ENCODE peak calls at places on chromosomes 16 and 17, in eight cellular contexts. I is PC-9; X is effector memory CD4-positive, alpha-beta T cell; H is cardiac muscle cell; G is SK-N-SH; M is heart right ventricle; Z is colonic mucosa; O is testis. S is an unnamed sample.

GRCh38 chr17:69945698-69946185 is 129.3 kb upstream of the KCNJ16 start:
- DNase-seq in I (no peak), X (no peak), H (no peak), G (no peak), M (peak; percentile 10), Z (no peak), O (no peak), S (no peak)

GRCh38 chr17:44941712-44942331 is 5.8 kb downstream of the KIF18B start:
- DNase-seq in I (no peak), X (no peak), H (no peak), G (peak; percentile 32), M (no peak), Z (no peak), O (no peak), S (no peak)

GRCh38 chr17:39746145-39746461 is 8.4 kb downstream of the GRB7 start:
- DNase-seq in I (no peak), X (no peak), H (no peak), G (no peak), M (no peak), Z (no peak), O (no peak), S (no peak)

GRCh38 chr16:21156767-21157467 is 1.6 kb upstream of the LDAF1 start:
- DNase-seq in I (peak; percentile 47), X (no peak), H (peak; percentile 86), G (peak; percentile 85), M (peak; percentile 40), Z (peak; percentile 68), O (peak; percentile 50), S (peak; percentile 62)

GRCh38 chr16:73126453-73126853 is 78.5 kb upstream of the ZFHX3 start:
- DNase-seq in I (no peak), X (no peak), H (peak; percentile 98), G (no peak), M (peak; percentile 6), Z (no peak), O (no peak), S (no peak)

GRCh38 chr17:45147581-45148182 is 593 bp upstream of the HEXIM1 start:
- DNase-seq in I (peak; percentile 71), X (peak; percentile 61), H (peak; percentile 96), G (no peak), M (peak; percentile 84), Z (peak; percentile 83), O (peak; percentile 88), S (peak; percentile 87)

GRCh38 chr17:39699818-39700147 is at the start of gene ERBB2:
- DNase-seq in I (peak; percentile 66), X (no peak), H (peak; percentile 82), G (no peak), M (peak; percentile 77), Z (peak; percentile 90), O (peak; percentile 67), S (no peak)

GRCh38 chr17:57552114-57552601 is 192.9 kb downstream of the CCDC182 start:
- DNase-seq in I (no peak), X (no peak), H (peak; percentile 77), G (peak; percentile 84), M (peak; percentile 37), Z (no peak), O (peak; percentile 57), S (peak; percentile 36)

GRCh38 chr16:88005968-88006367 is 54.7 kb downstream of the BANP start:
- DNase-seq in I (no peak), X (no peak), H (no peak), G (no peak), M (no peak), Z (no peak), O (no peak), S (no peak)

GRCh38 chr17:42018339-42018738 is 1.1 kb upstream of the DNAJC7 start:
- DNase-seq in I (no peak), X (no peak), H (no peak), G (no peak), M (no peak), Z (no peak), O (no peak), S (no peak)

GRCh38 chr17:42019509-42020404 is at the start of gene NKIRAS2:
- DNase-seq in I (peak; percentile 91), X (peak; percentile 87), H (peak; percentile 94), G (peak; percentile 96), M (peak; percentile 94), Z (peak; percentile 96), O (peak; percentile 96), S (peak; percentile 97)

GRCh38 chr17:42016952-42017865 is at the start of gene DNAJC7:
- DNase-seq in I (peak; percentile 81), X (peak; percentile 79), H (peak; percentile 94), G (peak; percentile 94), M (peak; percentile 90), Z (peak; percentile 90), O (peak; percentile 97), S (peak; percentile 94)

GRCh38 chr17:42017866-42018200 is 594 bp upstream of the DNAJC7 start:
- DNase-seq in I (no peak), X (no peak), H (no peak), G (no peak), M (no peak), Z (no peak), O (peak; percentile 36), S (no peak)

DNA sequence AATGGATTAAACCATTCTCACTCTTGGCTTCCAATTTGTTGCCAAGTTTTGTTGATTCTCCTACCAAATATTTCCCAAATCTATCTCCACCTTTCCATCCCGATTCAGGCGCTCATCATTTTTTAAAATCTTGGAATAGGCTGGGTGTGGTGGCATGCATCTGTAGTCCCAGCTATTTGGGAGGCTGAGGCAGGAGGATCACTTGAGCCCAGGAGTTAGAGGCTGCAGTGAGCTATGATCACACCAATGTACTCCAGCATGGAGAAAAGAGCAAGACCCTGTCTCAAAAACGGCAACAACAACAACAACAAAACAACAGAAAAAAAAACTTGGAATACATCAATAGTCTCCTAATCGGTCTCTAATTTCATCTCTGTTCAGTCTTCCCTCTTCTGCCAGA is 902 bp upstream of the NKIRAS2 start:
- DNase-seq in I (no peak), X (no peak), H (no peak), G (no peak), M (no peak), Z (no peak), O (no peak), S (no peak)
- H3K4me1 ChIP-seq in I (peaks cover 40% of the 10 kb centered on the region), X (peaks cover 24% of the 10 kb centered on the region), H (peaks cover 13% of the 10 kb centered on the region), G (peaks cover 25% of the 10 kb centered on the region), M (peaks cover 62% of the 10 kb centered on the region), Z (peaks cover 16% of the 10 kb centered on the region), O (peaks cover 20% of the 10 kb centered on the region), S (peaks cover 7% of the 10 kb centered on the region)

GRCh38 chr17:49574283-49574892 is 1.3 kb upstream of the NXPH3 start:
- DNase-seq in I (no peak), X (no peak), H (no peak), G (peak; percentile 33), M (no peak), Z (no peak), O (no peak), S (no peak)

GRCh38 chr17:49572226-49572625 is 3.4 kb upstream of the NXPH3 start:
- DNase-seq in I (no peak), X (no peak), H (no peak), G (no peak), M (no peak), Z (no peak), O (no peak), S (no peak)

GRCh38 chr17:49574945-49575523 is 637 bp upstream of the NXPH3 start:
- DNase-seq in I (no peak), X (no peak), H (no peak), G (peak; percentile 27), M (no peak), Z (no peak), O (no peak), S (no peak)

GRCh38 chr17:49572806-49573420 is 2.8 kb upstream of the NXPH3 start:
- DNase-seq in I (no peak), X (no peak), H (no peak), G (no peak), M (no peak), Z (no peak), O (no peak), S (no peak)

DNA sequence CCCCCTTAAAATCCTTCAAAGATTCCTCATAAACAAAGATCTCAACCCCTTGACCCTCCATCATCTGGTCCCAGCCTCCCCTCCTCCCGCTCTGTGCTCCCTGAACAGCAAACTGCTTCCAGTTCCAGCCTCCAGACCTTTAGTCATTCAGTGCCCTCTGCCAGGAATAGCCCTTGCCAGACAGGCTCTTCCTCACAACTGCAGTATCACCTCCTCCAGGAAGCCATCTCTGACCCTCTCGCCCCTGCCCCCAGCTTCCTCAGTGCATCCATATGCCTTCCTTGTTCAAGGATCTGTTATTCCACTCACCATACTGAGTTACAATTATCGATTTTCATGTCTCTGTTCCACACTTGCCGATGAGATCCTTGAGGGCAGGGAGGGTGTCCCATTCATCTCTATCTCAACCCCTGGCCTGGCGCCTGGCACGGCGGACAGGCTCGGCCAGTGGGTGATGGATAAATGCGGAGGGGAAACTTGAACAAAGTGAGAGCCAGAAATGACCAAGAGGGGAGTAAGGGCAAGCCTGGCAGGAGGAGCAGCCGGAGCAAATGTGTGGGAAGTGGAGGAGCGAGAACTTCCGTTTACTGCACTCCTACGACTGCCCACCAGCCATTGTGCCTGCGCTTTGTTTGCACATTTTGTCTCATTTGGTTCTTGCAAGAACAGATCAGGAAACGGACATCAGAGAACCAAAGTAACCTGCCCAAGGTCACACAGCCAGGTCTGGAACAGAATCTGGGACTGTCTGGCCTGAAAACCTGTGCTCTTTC is 2.0 kb upstream of the NXPH3 start:
- DNase-seq in I (no peak), X (no peak), H (no peak), G (peak; percentile 11), M (no peak), Z (no peak), O (no peak), S (no peak)
- H3K36me3 ChIP-seq in I (no peaks in the 10 kb centered on the region), X (no peaks in the 10 kb centered on the region), H (no peaks in the 10 kb centered on the region), G (no peaks in the 10 kb centered on the region), M (no peaks in the 10 kb centered on the region), Z (no peaks in the 10 kb centered on the region), O (no peaks in the 10 kb centered on the region), S (no peaks in the 10 kb centered on the region)

DNA sequence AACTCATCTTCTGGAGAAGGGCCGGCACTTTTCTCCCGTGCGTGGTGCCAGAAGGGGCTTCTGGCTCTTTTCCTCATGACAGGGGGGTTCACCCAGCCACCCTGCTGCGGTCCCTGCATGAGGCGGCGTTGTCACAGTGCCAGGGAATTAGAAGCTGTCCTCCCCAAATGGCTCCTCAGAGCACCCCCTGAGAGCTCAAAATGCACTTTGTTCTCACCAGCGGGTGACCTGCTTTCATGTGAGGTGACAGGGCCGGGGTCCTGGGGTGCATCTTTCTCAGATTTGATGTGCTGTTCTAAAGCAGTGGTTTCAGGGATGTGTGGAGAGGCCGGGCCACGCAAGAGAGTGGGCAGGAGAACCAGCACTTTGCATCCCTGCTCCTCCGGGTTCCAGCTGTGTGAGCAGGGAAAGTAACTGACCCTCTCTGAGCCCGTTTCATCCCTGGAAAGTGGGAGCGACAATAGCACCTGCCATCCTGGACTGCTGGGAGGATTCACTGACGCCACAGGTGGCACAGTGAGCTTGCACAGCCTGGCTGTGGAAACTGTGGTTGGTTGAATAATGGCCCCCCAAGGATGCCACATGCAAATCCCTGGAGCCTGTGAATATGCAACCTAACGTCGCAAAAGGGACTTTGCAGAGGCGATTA is 94.0 kb downstream of the FOXL1 start:
- DNase-seq in I (no peak), X (no peak), H (no peak), G (no peak), M (no peak), Z (no peak), O (no peak), S (no peak)
- H3K4me3 ChIP-seq in I (no peak overlapping the region), X (no peak overlapping the region), H (no peak overlapping the region), G (no peak overlapping the region), M (no peak overlapping the region), Z (no peak overlapping the region), O (no peak overlapping the region), S (no peak overlapping the region)

DNA sequence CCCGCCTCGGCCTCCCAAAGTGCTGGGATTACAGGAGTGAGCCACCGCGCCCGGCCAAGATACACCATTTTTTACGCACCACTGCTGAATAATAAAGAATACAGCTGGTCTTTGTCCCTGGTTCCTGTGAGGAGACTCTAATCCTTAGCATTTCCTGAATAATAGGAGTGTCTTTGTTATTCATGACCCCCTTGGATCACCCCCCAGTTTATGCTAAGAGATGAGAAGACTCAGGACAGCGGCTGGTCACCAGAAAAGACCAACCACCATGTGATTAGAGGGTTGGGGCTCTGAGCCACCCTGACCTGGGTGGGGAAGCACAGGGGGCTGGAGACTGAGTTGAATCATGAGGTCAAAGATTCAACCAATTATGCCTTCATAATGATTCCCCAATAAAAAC is 17.3 kb downstream of the PHLPP2 start:
- DNase-seq in I (no peak), X (no peak), H (no peak), G (no peak), M (no peak), Z (no peak), O (no peak), S (peak; percentile 92)
- H3K4me1 ChIP-seq in I (peaks cover 39% of the 10 kb centered on the region), X (no peaks in the 10 kb centered on the region), H (no peaks in the 10 kb centered on the region), G (peaks cover 4% of the 10 kb centered on the region), M (no peaks in the 10 kb centered on the region), Z (peaks cover 7% of the 10 kb centered on the region), O (no peaks in the 10 kb centered on the region), S (peaks cover 36% of the 10 kb centered on the region)

S was measured in HAP-1.